ENCODE peak calls at places on chromosomes 7 and 10, in seven cellular contexts. A, X, H, B, F, L and M are unnamed samples.

GRCh38 chr7:95205821-95206220 is 118.5 kb downstream of the PON1 start:
- DNase-seq in B (no peak), A (no peak), X (peak; percentile 84), L (no peak), F (peak; percentile 4), H (no peak), M (peak; percentile 17)

GRCh38 chr7:139691253-139691781 is 86.5 kb downstream of the HIPK2 start:
- DNase-seq in X (peak; percentile 43), A (no peak), B (no peak), L (peak; percentile 73), H (no peak), F (no peak), M (no peak)

GRCh38 chr10:108560488-108560887 is 1362.8 kb downstream of the XPNPEP1 start:
- DNase-seq in X (no peak), B (no peak), H (no peak), F (no peak), A (no peak), L (no peak), M (no peak)

GRCh38 chr7:17440831-17441230 is 142.4 kb downstream of the AHR start:
- DNase-seq in X (no peak), H (no peak), L (no peak), A (no peak), F (no peak), B (no peak), M (no peak)

GRCh38 chr10:49568235-49568634 is 29.3 kb upstream of the ERCC6 start:
- DNase-seq in L (no peak), X (peak; percentile 60), H (no peak), F (no peak), A (no peak), B (no peak), M (peak; percentile 86)

GRCh38 chr10:48447356-48448215 is 141.1 kb downstream of the MAPK8 start:
- DNase-seq in F (no peak), A (no peak), B (no peak), X (no peak), H (no peak), L (no peak), M (no peak)

GRCh38 chr10:76558586-76558985 is 1079.0 kb downstream of the KCNMA1 start:
- DNase-seq in A (no peak), F (no peak), L (no peak), H (no peak), B (no peak), X (peak; percentile 72), M (peak; percentile 45)

GRCh38 chr7:151051108-151051507 is 2.8 kb downstream of the ASIC3 start:
- DNase-seq in F (peak; percentile 39), A (peak; percentile 90), H (no peak), X (peak; percentile 72), B (no peak), L (peak; percentile 55), M (peak; percentile 57)

GRCh38 chr7:2399848-2400587 is 3.4 kb upstream of the CHST12 start:
- DNase-seq in A (peak; percentile 100), H (peak; percentile 9), L (peak; percentile 86), B (peak; percentile 84), F (peak; percentile 73), X (peak; percentile 98), M (peak; percentile 70)

GRCh38 chr10:9342865-9343450 is 1288.5 kb downstream of the GATA3 start:
- DNase-seq in B (no peak), H (no peak), L (no peak), A (peak; percentile 37), X (peak; percentile 41), F (peak; percentile 14), M (peak; percentile 6)

GRCh38 chr10:3781458-3782098 is 3.4 kb downstream of the KLF6 start:
- DNase-seq in X (peak; percentile 61), B (no peak), A (peak; percentile 54), F (no peak), H (no peak), L (peak; percentile 72), M (peak; percentile 53)

GRCh38 chr7:94877731-94878670 is 29.4 kb upstream of the PPP1R9A start:
- DNase-seq in F (no peak), X (no peak), B (no peak), A (no peak), L (no peak), H (no peak), M (peak; percentile 32)

GRCh38 chr7:42414961-42415505 is 178.0 kb upstream of the GLI3 start:
- DNase-seq in B (peak; percentile 6), L (no peak), X (peak; percentile 32), F (no peak), A (no peak), H (no peak), M (peak; percentile 19)

GRCh38 chr7:16841681-16842080 is 36.9 kb upstream of the AGR2 start:
- DNase-seq in A (no peak), F (no peak), L (no peak), X (peak; percentile 26), B (no peak), H (no peak), M (no peak)

GRCh38 chr7:70183278-70183677 is 585.0 kb downstream of the AUTS2 start:
- DNase-seq in F (no peak), B (no peak), X (peak; percentile 14), H (no peak), A (peak; percentile 15), L (no peak), M (no peak)

GRCh38 chr7:16261100-16261499 is 160.2 kb downstream of the CRPPA start:
- DNase-seq in F (no peak), B (no peak), H (no peak), L (no peak), A (no peak), X (no peak), M (no peak)

GRCh38 chr10:133039823-133040704 is 47.7 kb upstream of the ADGRA1 start:
- DNase-seq in H (no peak), F (no peak), X (no peak), A (no peak), B (no peak), L (no peak), M (no peak)

GRCh38 chr10:52526251-52526823 is 212.3 kb downstream of the DKK1 start:
- DNase-seq in A (no peak), H (no peak), B (no peak), L (no peak), F (no peak), X (peak; percentile 50), M (peak; percentile 25)

GRCh38 chr7:151529842-151530241 is 10.1 kb upstream of the RHEB start:
- DNase-seq in X (no peak), F (no peak), L (no peak), A (no peak), H (no peak), B (no peak), M (no peak)

GRCh38 chr10:132107211-132107946 is 41.6 kb downstream of the JAKMIP3 start:
- DNase-seq in H (no peak), F (no peak), L (peak; percentile 3), A (no peak), X (no peak), B (no peak), M (no peak)

GRCh38 chr7:20598479-20599419 is 16.7 kb upstream of the ABCB5 start:
- DNase-seq in A (peak; percentile 77), F (peak; percentile 59), B (peak; percentile 25), X (peak; percentile 74), H (no peak), L (no peak), M (peak; percentile 66)

GRCh38 chr10:938954-939678 is 7.6 kb upstream of the LARP4B start:
- DNase-seq in B (no peak), F (no peak), L (no peak), X (no peak), A (no peak), H (no peak), M (no peak)

GRCh38 chr10:78740976-78741375 is 327.8 kb upstream of the ZMIZ1 start:
- DNase-seq in L (no peak), F (no peak), X (no peak), B (no peak), A (no peak), H (no peak), M (no peak)

GRCh38 chr7:86598311-86598710 is 45.4 kb upstream of the GRM3 start:
- DNase-seq in A (peak; percentile 36), B (no peak), X (no peak), H (no peak), L (no peak), F (no peak), M (no peak)

GRCh38 chr7:122515404-122515803 is 183.5 kb downstream of the RNF133 start:
- DNase-seq in L (no peak), H (no peak), A (no peak), B (no peak), F (no peak), X (no peak), M (no peak)

GRCh38 chr10:124742418-124743187 is 1.6 kb downstream of the FAM53B start:
- DNase-seq in F (peak; percentile 26), X (no peak), H (no peak), A (peak; percentile 83), B (no peak), L (no peak), M (peak; percentile 33)